ENCODE peak calls at places on chromosomes 12 and 14, in ten cellular contexts. U, Q, A, F, S, Z, I, O, M and J are unnamed samples.

GRCh38 chr12:105706321-105706972 is 376.0 kb downstream of the C12orf75 start:
- DNase-seq in U (peak; percentile 39), S (peak; percentile 71), M (no peak), Z (no peak), Q (peak; percentile 70), I (no peak), O (no peak), F (no peak), A (no peak), J (no peak)

GRCh38 chr12:68887641-68888040 is 45.3 kb downstream of the CPM start:
- DNase-seq in M (no peak), Q (no peak), I (no peak), U (no peak), O (no peak), Z (no peak), S (no peak), A (no peak), F (no peak), J (no peak)

GRCh38 chr12:91991397-91992187 is 154.1 kb downstream of the BTG1 start:
- DNase-seq in Q (no peak), U (no peak), F (no peak), M (no peak), A (no peak), O (peak; percentile 52), I (no peak), Z (peak; percentile 42), S (no peak), J (no peak)

GRCh38 chr12:96356831-96357230 is 43.4 kb downstream of the CDK17 start:
- DNase-seq in I (no peak), M (no peak), S (no peak), F (no peak), Z (no peak), Q (no peak), A (no peak), U (no peak), O (no peak), J (no peak)

GRCh38 chr14:65361920-65362319 is 50.6 kb upstream of the FUT8 start:
- DNase-seq in M (peak; percentile 77), A (no peak), S (peak; percentile 73), U (no peak), O (no peak), F (no peak), Q (peak; percentile 90), I (no peak), Z (no peak), J (no peak)

GRCh38 chr14:68506021-68506644 is 286.7 kb downstream of the ZFP36L1 start:
- DNase-seq in A (no peak), U (peak; percentile 26), Q (peak; percentile 73), Z (no peak), S (peak; percentile 58), I (no peak), M (peak; percentile 10), F (no peak), O (peak; percentile 32), J (no peak)

GRCh38 chr12:116800918-116801317 is 62.8 kb downstream of the RNFT2 start:
- DNase-seq in Q (no peak), F (no peak), M (no peak), I (no peak), U (no peak), Z (no peak), O (peak; percentile 23), A (no peak), S (no peak), J (no peak)

GRCh38 chr12:116353958-116354357 is 76.5 kb upstream of the MED13L start:
- DNase-seq in Z (peak; percentile 83), A (no peak), M (no peak), F (no peak), S (no peak), I (no peak), U (no peak), O (no peak), Q (no peak), J (no peak)

GRCh38 chr12:120853188-120853587 is 51.0 kb downstream of the SPPL3 start:
- DNase-seq in I (no peak), M (no peak), O (no peak), U (no peak), Z (no peak), Q (peak; percentile 54), A (no peak), S (no peak), F (no peak), J (no peak)

GRCh38 chr12:110124184-110124995 is at the start of gene IFT81:
- DNase-seq in Q (peak; percentile 90), F (peak; percentile 98), A (peak; percentile 98), M (peak; percentile 67), U (peak; percentile 98), S (peak; percentile 87), O (peak; percentile 94), I (peak; percentile 95), Z (peak; percentile 92), J (no peak)

GRCh38 chr12:63928305-63928704 is 83.8 kb downstream of the SRGAP1 start:
- DNase-seq in I (no peak), Z (no peak), F (no peak), Q (no peak), M (no peak), O (no peak), A (no peak), U (no peak), S (no peak), J (no peak)

GRCh38 chr12:63929426-63929825 is 84.9 kb downstream of the SRGAP1 start:
- DNase-seq in A (no peak), Q (no peak), M (no peak), U (no peak), I (no peak), S (no peak), O (no peak), Z (no peak), F (no peak), J (no peak)

GRCh38 chr12:63935361-63935760 is 90.9 kb downstream of the SRGAP1 start:
- DNase-seq in A (no peak), S (no peak), O (no peak), Q (no peak), Z (no peak), U (no peak), I (no peak), M (no peak), F (no peak), J (no peak)

GRCh38 chr12:63930971-63931370 is 86.5 kb downstream of the SRGAP1 start:
- DNase-seq in U (no peak), M (peak; percentile 58), F (no peak), I (no peak), A (no peak), Z (no peak), Q (peak; percentile 72), S (no peak), O (no peak), J (no peak)

DNA sequence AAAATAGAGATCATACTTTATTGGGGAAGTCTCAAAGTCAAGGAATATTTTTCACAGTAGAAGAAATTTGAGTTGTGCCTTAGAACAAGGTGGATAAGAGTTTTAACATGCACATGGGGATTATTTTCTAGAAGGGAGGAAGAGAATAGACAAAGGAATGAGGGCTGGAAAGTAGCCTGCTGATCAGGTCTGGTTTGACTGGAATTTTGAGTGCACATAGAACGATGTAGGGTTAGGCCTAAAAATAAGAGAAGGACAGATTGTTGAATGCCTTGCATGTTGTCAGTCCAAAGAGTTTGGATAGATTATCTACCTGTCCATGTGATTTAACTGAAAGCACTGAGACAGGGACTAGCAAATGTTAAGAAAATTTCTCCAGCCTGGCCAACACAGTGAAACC is 87.2 kb downstream of the SRGAP1 start:
- DNase-seq in U (no peak), M (no peak), I (no peak), Z (no peak), O (no peak), F (no peak), S (no peak), Q (no peak), A (no peak), J (no peak)
- H3K4me3 ChIP-seq in U (no peak overlapping the region), M (no peak overlapping the region), I (no peak overlapping the region), Z (no peak overlapping the region), O (no peak overlapping the region), F (no peak overlapping the region), S (no peak overlapping the region), Q (no peak overlapping the region), A (no peak overlapping the region), J (no peak overlapping the region)

DNA sequence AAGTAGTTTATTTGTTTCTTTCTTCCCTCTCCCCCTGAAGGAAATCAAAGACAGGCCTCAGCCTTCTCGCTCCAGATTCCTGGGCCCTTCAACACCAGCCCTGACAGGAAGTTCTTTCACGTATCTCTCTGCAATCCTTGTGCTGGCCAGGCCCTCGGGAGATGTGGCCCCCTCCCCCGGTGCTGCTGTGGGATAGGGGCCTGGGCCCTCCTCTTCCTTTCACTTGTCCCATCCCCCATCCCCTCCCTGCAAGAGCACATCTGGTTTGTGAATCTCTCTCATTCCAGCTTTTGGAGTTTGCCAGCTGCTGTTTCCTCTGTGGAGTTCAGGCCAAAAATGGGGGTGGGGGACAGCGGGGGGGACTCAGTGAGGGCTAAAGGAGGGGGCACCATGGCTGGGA is 7.2 kb downstream of the LRP1 start:
- DNase-seq in Z (no peak), A (no peak), U (peak; percentile 41), Q (peak; percentile 46), M (no peak), S (no peak), F (peak; percentile 8), I (no peak), O (no peak), J (peak; percentile 75)
- H3K4me3 ChIP-seq in Z (no peak overlapping the region), A (no peak overlapping the region), U (peak overlapping the region; percentile 24), Q (no peak overlapping the region), M (peak overlapping the region; percentile 38), S (no peak overlapping the region), F (no peak overlapping the region), I (no peak overlapping the region), O (no peak overlapping the region), J (peak overlapping the region; percentile 34)

GRCh38 chr14:39731912-39732311 is 299.7 kb upstream of the FBXO33 start:
- DNase-seq in F (no peak), S (no peak), M (no peak), A (no peak), O (peak; percentile 46), I (no peak), Q (no peak), Z (no peak), U (no peak), J (no peak)

GRCh38 chr14:39734306-39734705 is 302.1 kb upstream of the FBXO33 start:
- DNase-seq in O (no peak), I (no peak), Q (no peak), Z (no peak), S (no peak), U (no peak), M (no peak), A (no peak), F (no peak), J (no peak)

DNA sequence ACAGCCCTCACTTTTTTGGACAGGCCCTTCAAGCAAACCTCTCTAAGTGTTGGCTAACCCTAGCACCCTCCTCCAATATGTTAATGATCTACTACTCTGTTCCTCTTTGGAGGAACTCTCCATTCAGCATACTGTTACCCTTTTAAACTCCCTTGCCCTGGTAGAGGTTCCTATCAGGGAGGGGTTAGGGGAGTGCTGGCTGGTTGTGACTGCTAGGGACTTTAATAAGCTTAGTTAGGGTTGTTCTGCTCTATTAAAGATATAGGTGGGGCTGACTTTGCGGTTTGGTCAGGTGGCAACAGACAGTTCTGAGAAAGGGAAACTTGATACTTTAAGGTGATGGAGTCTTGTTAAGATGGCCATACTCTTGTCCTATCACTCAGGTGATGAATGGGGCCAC is 301.5 kb upstream of the FBXO33 start:
- DNase-seq in U (no peak), Q (no peak), A (no peak), S (no peak), Z (no peak), O (no peak), F (no peak), M (no peak), I (no peak), J (no peak)
- H3K4me3 ChIP-seq in U (no peak overlapping the region), Q (no peak overlapping the region), A (no peak overlapping the region), S (no peak overlapping the region), Z (no peak overlapping the region), O (no peak overlapping the region), F (no peak overlapping the region), M (no peak overlapping the region), I (no peak overlapping the region), J (no peak overlapping the region)

GRCh38 chr12:38905480-38906351 is at the start of gene CPNE8:
- DNase-seq in U (peak; percentile 75), M (no peak), S (peak; percentile 25), I (peak; percentile 11), Q (no peak), A (peak; percentile 86), Z (no peak), F (peak; percentile 84), O (no peak), J (no peak)
- H3K4me3 ChIP-seq in U (peak within 1 kb of the TSS; percentile 66), M (peak within 1 kb of the TSS; percentile 70), S (peak within 1 kb of the TSS; percentile 69), I (peak within 1 kb of the TSS; percentile 86), Q (no peak within 1 kb of the TSS), A (peak within 1 kb of the TSS; percentile 58), Z (peak within 1 kb of the TSS; percentile 42), F (peak within 1 kb of the TSS; percentile 57), O (no peak within 1 kb of the TSS), J (peak within 1 kb of the TSS; percentile 59)